ENCODE peak calls at places on chromosome 5, in five cellular contexts. U is erythroblast, R is neural crest cell, F is ovary, V is fibroblast of pulmonary artery. D is an unnamed sample.

GRCh38 chr5:64505769-64506566 is at the start of gene RGS7BP:
- DNase-seq in U (no peak), R (peak), F (peak), V (peak), D (peak)

GRCh38 chr5:170055606-170056005 is 50.1 kb upstream of the FOXI1 start:
- DNase-seq in U (peak), R (no peak), F (no peak), V (no peak), D (no peak)

GRCh38 chr5:9765421-9765820 is 135.3 kb upstream of the TAS2R1 start:
- DNase-seq in U (no peak), R (no peak), F (no peak), V (no peak), D (no peak)

GRCh38 chr5:33195431-33196128 is 245.2 kb upstream of the TARS1 start:
- DNase-seq in U (no peak), R (no peak), F (no peak), V (peak), D (no peak)

GRCh38 chr5:79890871-79891249 is 100.2 kb downstream of the MTX3 start:
- DNase-seq in U (no peak), R (no peak), F (no peak), V (no peak), D (no peak)

GRCh38 chr5:35853652-35854051 is 3.0 kb upstream of the IL7R start:
- DNase-seq in U (no peak), R (no peak), F (no peak), V (no peak), D (peak)

GRCh38 chr5:126492939-126493338 is 69.7 kb downstream of the GRAMD2B start:
- DNase-seq in U (no peak), R (no peak), F (peak), V (peak), D (no peak)

GRCh38 chr5:73367650-73368049 is 80.9 kb downstream of the FOXD1 start:
- DNase-seq in U (no peak), R (no peak), F (no peak), V (peak), D (no peak)

GRCh38 chr5:22541037-22541436 is 312.1 kb downstream of the CDH12 start:
- DNase-seq in U (no peak), R (no peak), F (no peak), V (no peak), D (no peak)

GRCh38 chr5:53603009-53603687 is 42.7 kb downstream of the NDUFS4 start:
- DNase-seq in U (no peak), R (no peak), F (no peak), V (peak), D (no peak)

GRCh38 chr5:35061216-35061615 is 13.5 kb upstream of the AGXT2 start:
- DNase-seq in U (no peak), R (no peak), F (no peak), V (peak), D (no peak)

GRCh38 chr5:173923236-173924104 is 35.3 kb downstream of the CPEB4 start:
- DNase-seq in U (peak), R (no peak), F (no peak), V (peak), D (no peak)

GRCh38 chr5:56711191-56711590 is 104.2 kb upstream of the MAP3K1 start:
- DNase-seq in U (no peak), R (no peak), F (no peak), V (no peak), D (no peak)

GRCh38 chr5:143771229-143772001 is 40.5 kb upstream of the HMHB1 start:
- DNase-seq in U (no peak), R (no peak), F (no peak), V (no peak), D (no peak)

GRCh38 chr5:77133061-77133758 is 46.1 kb upstream of the ZBED3 start:
- DNase-seq in U (no peak), R (no peak), F (peak), V (peak), D (peak)

GRCh38 chr5:111308951-111309350 is 84.8 kb downstream of the CAMK4 start:
- DNase-seq in U (no peak), R (peak), F (no peak), V (no peak), D (no peak)

GRCh38 chr5:125798311-125798710 is 624.9 kb upstream of the GRAMD2B start:
- DNase-seq in U (peak), R (peak), F (no peak), V (peak), D (no peak)

GRCh38 chr5:134247411-134247810 is 21.5 kb upstream of the PPP2CA start:
- DNase-seq in U (no peak), R (no peak), F (no peak), V (peak), D (no peak)

GRCh38 chr5:10577371-10578291 is 13.8 kb downstream of the ANKRD33B start:
- DNase-seq in U (no peak), R (no peak), F (no peak), V (peak), D (no peak)

GRCh38 chr5:91383956-91384300 is 811 bp upstream of the ARRDC3 start:
- DNase-seq in U (peak), R (peak), F (no peak), V (no peak), D (no peak)

GRCh38 chr5:127582723-127583370 is 65.4 kb downstream of the PRRC1 start:
- DNase-seq in U (no peak), R (no peak), F (no peak), V (no peak), D (no peak)

GRCh38 chr5:53343187-53343586 is 137.2 kb upstream of the FST start:
- DNase-seq in U (no peak), R (no peak), F (no peak), V (peak), D (no peak)

GRCh38 chr5:88861213-88861612 is 21.8 kb downstream of the MEF2C start:
- DNase-seq in U (no peak), R (no peak), F (no peak), V (no peak), D (no peak)

GRCh38 chr5:129672006-129672405 is 75.9 kb upstream of the MINAR2 start:
- DNase-seq in U (no peak), R (no peak), F (no peak), V (no peak), D (no peak)

GRCh38 chr5:61677220-61677619 is 345.2 kb downstream of the ZSWIM6 start:
- DNase-seq in U (no peak), R (no peak), F (no peak), V (no peak), D (no peak)

GRCh38 chr5:150568663-150569062 is 60.7 kb downstream of the NDST1 start:
- DNase-seq in U (no peak), R (no peak), F (peak), V (no peak), D (no peak)

GRCh38 chr5:173535976-173536639 is 80.3 kb downstream of the BOD1 start:
- DNase-seq in U (no peak), R (no peak), F (no peak), V (peak), D (no peak)

GRCh38 chr5:65248896-65249295 is 232.8 kb downstream of the ADAMTS6 start:
- DNase-seq in U (no peak), R (no peak), F (no peak), V (no peak), D (no peak)

GRCh38 chr5:91977599-91977998 is 594.5 kb upstream of the ARRDC3 start:
- DNase-seq in U (no peak), R (no peak), F (no peak), V (no peak), D (no peak)

GRCh38 chr5:177320879-177321278 is 9.2 kb upstream of the MXD3 start:
- DNase-seq in U (no peak), R (no peak), F (no peak), V (no peak), D (peak)

GRCh38 chr5:1409386-1410110 is 35.7 kb downstream of the SLC6A3 start:
- DNase-seq in U (peak), R (peak), F (no peak), V (peak), D (peak)

GRCh38 chr5:16774806-16775205 is 158.0 kb upstream of the RETREG1 start:
- DNase-seq in U (no peak), R (no peak), F (no peak), V (no peak), D (no peak)

GRCh38 chr5:73031839-73032238 is 76.0 kb downstream of the FCHO2 start:
- DNase-seq in U (peak), R (no peak), F (no peak), V (peak), D (no peak)

GRCh38 chr5:111643499-111643898 is 113.5 kb downstream of the NREP start:
- DNase-seq in U (no peak), R (no peak), F (no peak), V (no peak), D (no peak)

GRCh38 chr5:123297866-123298265 is 125.3 kb downstream of the CEP120 start:
- DNase-seq in U (no peak), R (no peak), F (no peak), V (no peak), D (no peak)

GRCh38 chr5:157113007-157113406 is 4.2 kb upstream of the HAVCR2 start:
- DNase-seq in U (no peak), R (no peak), F (no peak), V (no peak), D (no peak)

GRCh38 chr5:144142826-144143167 is 27.7 kb downstream of the YIPF5 start:
- DNase-seq in U (no peak), R (no peak), F (no peak), V (no peak), D (no peak)

GRCh38 chr5:72878854-72879253 is 62.4 kb downstream of the TNPO1 start:
- DNase-seq in U (no peak), R (no peak), F (no peak), V (no peak), D (no peak)

D was measured in aorta.